ENCODE peak calls at places on chromosomes 16 and 17, in eight cellular contexts. F is epithelial cell of esophagus, O is GM12865, S is pancreas, J is astrocyte of the cerebellum, C is K562, W is AG04449, Z is astrocyte of the spinal cord. H is an unnamed sample.

GRCh38 chr16:74607967-74608356 is 1.0 kb upstream of the GLG1 start:
- DNase-seq in Z (peak), J (no peak), F (no peak), W (no peak), S (no peak), C (peak), O (no peak), H (no peak)

GRCh38 chr17:1870592-1870991 is 40.8 kb downstream of the RPA1 start:
- DNase-seq in F (no peak), O (peak), W (no peak), Z (no peak), J (no peak), S (no peak), C (no peak), H (no peak)

GRCh38 chr16:87789437-87790277 is 23.9 kb upstream of the KLHDC4 start:
- DNase-seq in C (no peak), F (peak), J (no peak), Z (peak), W (no peak), O (no peak), S (no peak), H (peak)

GRCh38 chr16:61306204-61306603 is 730.0 kb downstream of the CDH8 start:
- DNase-seq in C (no peak), Z (no peak), J (no peak), F (no peak), W (no peak), O (no peak), S (no peak), H (no peak)

GRCh38 chr17:48540213-48540612 is 4.7 kb downstream of the HOXB2 start:
- DNase-seq in C (no peak), O (no peak), J (no peak), F (no peak), Z (peak), S (no peak), W (no peak), H (no peak)

GRCh38 chr17:16491703-16492612 is at the start of gene LRRC75A:
- DNase-seq in S (peak), J (no peak), C (peak), W (no peak), F (peak), O (peak), Z (no peak), H (no peak)

GRCh38 chr16:70522216-70523000 is 946 bp downstream of the COG4 start:
- DNase-seq in S (no peak), Z (no peak), O (peak), J (no peak), W (no peak), C (peak), F (no peak), H (no peak)

GRCh38 chr17:27244481-27245223 is 49.3 kb upstream of the WSB1 start:
- DNase-seq in S (no peak), W (peak), F (peak), C (no peak), O (no peak), J (peak), Z (peak), H (peak)

DNA sequence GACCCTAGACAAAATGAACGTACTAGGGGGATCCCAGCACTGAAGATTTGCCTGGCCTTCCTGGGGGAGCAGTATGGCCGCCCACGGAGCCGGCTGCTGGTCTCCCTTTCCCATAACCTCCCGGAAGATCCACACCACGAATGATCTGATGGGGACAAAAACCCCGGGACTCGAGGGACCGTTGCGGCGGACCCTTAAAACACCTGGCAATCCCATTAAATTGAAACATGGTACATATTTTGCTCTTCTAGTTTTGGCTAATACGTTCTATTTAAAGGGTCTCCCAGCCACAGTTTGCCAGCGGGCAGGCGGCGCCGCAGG is 45.2 kb upstream of the LCMT1 start:
- DNase-seq in W (no peak), C (no peak), S (peak), J (no peak), Z (no peak), O (peak), F (no peak), H (no peak)
- H3K4me3 ChIP-seq in W (peak), C (peak), S (peak), J (peak), Z (peak), O (peak), F (peak), H (peak)

GRCh38 chr17:59707182-59707970 is at the start of the genes PTRH2 and VMP1:
- DNase-seq in S (peak), F (peak), J (peak), Z (peak), C (peak), W (peak), O (peak), H (peak)
- TF ChIP-seq CTCF in S (no peak), F (no peak), J (no peak), Z (no peak), C (no peak), W (no peak), O (no peak), H (no peak)

DNA sequence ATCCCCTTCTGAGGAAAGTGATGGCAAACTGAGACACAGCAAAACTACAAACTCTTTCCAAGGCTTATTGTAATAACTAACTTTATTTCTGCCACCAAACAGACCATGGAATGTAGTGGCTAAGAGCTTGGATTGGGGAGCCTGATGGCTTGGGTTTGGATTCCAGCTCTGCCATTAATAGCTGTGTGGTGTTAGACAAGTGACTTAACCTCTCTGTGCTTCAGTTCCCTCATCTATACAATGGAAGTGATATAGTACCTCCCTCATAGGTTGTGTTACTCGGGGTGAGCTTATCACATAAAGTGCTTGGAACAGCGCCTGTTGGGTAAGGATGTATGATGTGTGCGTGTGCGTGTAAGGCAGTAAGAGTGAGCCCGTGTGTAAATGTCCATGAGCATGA is 5.9 kb upstream of the RNF112 start:
- DNase-seq in W (no peak), J (no peak), S (no peak), F (no peak), C (no peak), Z (no peak), O (no peak), H (no peak)
- H3K4me3 ChIP-seq in W (no peak), J (no peak), S (no peak), F (no peak), C (no peak), Z (no peak), O (no peak), H (no peak)

GRCh38 chr17:73653810-73654209 is 9.6 kb upstream of the SDK2 start:
- DNase-seq in Z (no peak), J (no peak), C (no peak), F (no peak), W (no peak), S (no peak), O (no peak), H (no peak)

GRCh38 chr17:73658821-73659220 is 14.6 kb upstream of the SDK2 start:
- DNase-seq in J (no peak), Z (no peak), S (no peak), F (no peak), O (no peak), W (no peak), C (no peak), H (no peak)

GRCh38 chr17:73654241-73654640 is 10.0 kb upstream of the SDK2 start:
- DNase-seq in Z (no peak), J (no peak), S (no peak), F (no peak), W (no peak), O (no peak), C (no peak), H (no peak)

GRCh38 chr17:73652886-73653480 is 8.7 kb upstream of the SDK2 start:
- DNase-seq in C (no peak), F (no peak), J (no peak), W (no peak), Z (no peak), O (no peak), S (no peak), H (no peak)

GRCh38 chr17:73657473-73658116 is 13.3 kb upstream of the SDK2 start:
- DNase-seq in W (no peak), S (peak), F (peak), Z (no peak), J (no peak), O (no peak), C (peak), H (no peak)
- TF ChIP-seq CTCF in W (peak), S (no peak), F (peak), Z (peak), J (peak), O (peak), C (peak), H (peak)

GRCh38 chr17:29807520-29808361 is 122.3 kb downstream of the SSH2 start:
- DNase-seq in Z (peak), O (peak), F (peak), W (no peak), S (no peak), C (peak), J (peak), H (peak)
- H3K4me3 ChIP-seq in Z (no peak), O (peak), F (no peak), W (no peak), S (no peak), C (no peak), J (no peak), H (no peak)

GRCh38 chr16:90020838-90021382 is 1.7 kb upstream of the DBNDD1 start:
- DNase-seq in Z (peak), C (no peak), F (no peak), J (no peak), W (no peak), S (no peak), O (peak), H (no peak)

GRCh38 chr16:90018297-90019200 is 707 bp downstream of the DBNDD1 start:
- DNase-seq in F (peak), Z (no peak), J (no peak), W (no peak), C (peak), S (peak), O (no peak), H (no peak)

GRCh38 chr16:90019201-90019542 is at the start of gene DBNDD1:
- DNase-seq in J (no peak), F (no peak), S (no peak), C (no peak), O (no peak), W (no peak), Z (no peak), H (no peak)

GRCh38 chr16:90020260-90020837 is 1.1 kb upstream of the DBNDD1 start:
- DNase-seq in Z (peak), J (no peak), C (no peak), O (no peak), F (no peak), S (no peak), W (no peak), H (no peak)

GRCh38 chr16:90019543-90020259 is 445 bp upstream of the DBNDD1 start:
- DNase-seq in C (peak), J (peak), S (no peak), W (no peak), O (peak), Z (peak), F (peak), H (no peak)
- TF ChIP-seq CTCF in C (peak), J (no peak), S (no peak), W (peak), O (peak), Z (no peak), F (peak), H (no peak)

DNA sequence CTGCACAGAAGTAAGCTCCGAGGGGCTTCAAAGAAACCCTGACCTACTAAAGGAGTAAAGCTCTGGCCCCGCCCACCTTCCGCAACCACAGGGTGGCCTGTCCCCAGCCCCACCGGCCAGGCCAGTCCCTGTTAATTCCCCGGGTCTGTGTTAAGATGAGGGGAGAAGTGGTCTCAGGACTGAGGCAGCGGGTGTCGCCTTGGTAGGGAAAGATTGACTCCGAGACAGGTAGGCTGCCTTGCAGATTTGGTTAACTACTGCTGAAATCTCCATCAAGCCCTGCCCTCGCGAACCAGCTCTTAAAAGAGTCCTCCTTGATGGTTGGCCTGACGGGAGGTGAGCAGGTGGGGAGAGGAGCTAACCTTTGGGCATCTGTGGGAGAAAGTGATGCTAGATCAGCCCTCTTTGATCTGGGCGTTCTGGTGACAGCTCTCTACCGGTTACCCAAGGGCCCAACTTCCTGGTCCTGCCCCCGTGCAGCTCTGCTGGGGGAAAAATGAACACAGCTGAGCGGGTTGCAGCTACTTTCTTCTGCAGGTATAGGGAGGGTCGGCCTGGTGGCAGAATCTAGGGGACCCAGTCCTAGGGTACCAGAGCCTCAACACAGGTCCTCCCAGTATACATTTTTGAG is 2.8 kb downstream of the SHISA9 start:
- DNase-seq in F (no peak), Z (no peak), C (no peak), J (no peak), W (no peak), S (peak), O (no peak), H (no peak)
- H3K4me3 ChIP-seq in F (no peak), Z (no peak), C (no peak), J (peak), W (no peak), S (no peak), O (no peak), H (no peak)

GRCh38 chr16:84631153-84631466 is 13.2 kb upstream of the COTL1 start:
- DNase-seq in Z (no peak), J (no peak), O (no peak), C (no peak), W (no peak), S (no peak), F (no peak), H (no peak)
- TF ChIP-seq CTCF in Z (no peak), J (no peak), O (no peak), C (no peak), W (no peak), S (no peak), F (no peak), H (no peak)

GRCh38 chr17:81457396-81457795 is 55.2 kb downstream of the ACTG1 start:
- DNase-seq in O (no peak), C (peak), W (no peak), Z (no peak), S (no peak), J (no peak), F (no peak), H (no peak)

GRCh38 chr17:81456798-81457197 is 55.8 kb downstream of the ACTG1 start:
- DNase-seq in W (no peak), C (peak), O (no peak), F (no peak), S (no peak), Z (peak), J (no peak), H (no peak)

GRCh38 chr17:81454473-81454872 is 58.1 kb downstream of the ACTG1 start:
- DNase-seq in O (no peak), J (no peak), W (no peak), S (no peak), Z (no peak), F (no peak), C (no peak), H (no peak)

GRCh38 chr17:81455387-81455786 is 57.2 kb downstream of the ACTG1 start:
- DNase-seq in S (no peak), F (no peak), C (no peak), O (no peak), J (no peak), Z (no peak), W (no peak), H (no peak)

GRCh38 chr17:81456091-81456490 is 56.5 kb downstream of the ACTG1 start:
- DNase-seq in J (no peak), C (no peak), F (no peak), S (no peak), Z (no peak), W (no peak), O (no peak), H (no peak)
- H3K4me3 ChIP-seq in J (no peak), C (no peak), F (no peak), S (no peak), Z (no peak), W (no peak), O (no peak), H (no peak)

DNA sequence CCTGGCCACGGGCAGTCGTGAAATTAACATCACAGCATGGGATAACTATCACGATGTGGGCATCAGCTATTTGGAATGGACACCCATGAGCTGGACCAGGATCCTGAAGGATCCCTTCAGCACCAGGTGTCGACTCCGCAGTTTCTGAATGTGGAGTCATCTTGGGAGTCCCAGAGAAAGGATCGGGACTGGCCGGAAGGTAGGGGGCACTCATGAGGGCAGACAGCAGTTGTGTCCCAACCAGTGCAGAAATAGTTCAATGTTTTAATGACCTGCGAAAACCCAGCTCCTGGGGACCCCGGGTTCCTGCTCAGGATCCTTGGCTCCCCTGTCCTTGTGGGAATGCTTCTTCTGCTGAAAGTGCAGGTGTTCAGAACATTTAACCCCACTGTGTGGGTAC is 154.9 kb downstream of the SALL1 start:
- DNase-seq in C (no peak), Z (no peak), F (no peak), J (no peak), S (no peak), W (no peak), O (no peak), H (no peak)
- TF ChIP-seq CTCF in C (no peak), Z (no peak), F (no peak), J (no peak), S (no peak), W (no peak), O (no peak), H (no peak)

H was measured in AG09309.